ENCODE peak calls at places on chromosome 9, in eight cellular contexts. B, E, I, V, S, Q, G and X are unnamed samples.

GRCh38 chr9:134403682-134404301 is 77.5 kb downstream of the RXRA start:
- DNase-seq in B (peak; percentile 90), E (peak; percentile 87), I (peak; percentile 97), V (no peak), S (no peak), Q (no peak), G (no peak), X (peak; percentile 63)

GRCh38 chr9:136808781-136809158 is 1.0 kb downstream of the RABL6 start:
- DNase-seq in B (peak; percentile 75), E (peak; percentile 35), I (peak; percentile 46), V (no peak), S (no peak), Q (no peak), G (no peak), X (no peak)

GRCh38 chr9:20437466-20437865 is 184.8 kb downstream of the MLLT3 start:
- DNase-seq in B (peak; percentile 73), E (peak; percentile 58), I (peak; percentile 82), V (no peak), S (no peak), Q (no peak), G (no peak), X (no peak)

GRCh38 chr9:95510610-95511231 is 6.0 kb downstream of the PTCH1 start:
- DNase-seq in B (peak; percentile 97), E (peak; percentile 97), I (peak; percentile 95), V (peak; percentile 95), S (peak; percentile 83), Q (peak; percentile 94), G (peak; percentile 91), X (peak; percentile 88)

GRCh38 chr9:249025-249424 is 34.4 kb downstream of the DOCK8 start:
- DNase-seq in B (no peak), E (no peak), I (no peak), V (no peak), S (no peak), Q (no peak), G (no peak), X (no peak)

GRCh38 chr9:138096192-138096845 is 218.7 kb downstream of the CACNA1B start:
- DNase-seq in B (no peak), E (no peak), I (no peak), V (no peak), S (no peak), Q (no peak), G (no peak), X (peak; percentile 5)

GRCh38 chr9:137236238-137236935 is 4.7 kb upstream of the TUBB4B start:
- DNase-seq in B (peak; percentile 89), E (peak; percentile 63), I (peak; percentile 60), V (peak; percentile 84), S (peak; percentile 92), Q (peak; percentile 78), G (peak; percentile 98), X (peak; percentile 93)

GRCh38 chr9:129999123-129999510 is 43.9 kb downstream of the FNBP1 start:
- DNase-seq in B (peak; percentile 46), E (no peak), I (no peak), V (no peak), S (no peak), Q (no peak), G (no peak), X (no peak)

GRCh38 chr9:70220216-70220615 is 38.6 kb upstream of the SMC5 start:
- DNase-seq in B (peak; percentile 44), E (no peak), I (no peak), V (no peak), S (no peak), Q (no peak), G (no peak), X (no peak)

GRCh38 chr9:121156263-121156731 is 45.4 kb downstream of the RAB14 start:
- DNase-seq in B (peak; percentile 79), E (peak; percentile 90), I (peak; percentile 90), V (no peak), S (no peak), Q (no peak), G (no peak), X (no peak)

GRCh38 chr9:107637421-107638420 is 148.2 kb upstream of the KLF4 start:
- DNase-seq in B (peak; percentile 98), E (peak; percentile 98), I (peak; percentile 92), V (peak; percentile 40), S (no peak), Q (peak; percentile 43), G (peak; percentile 57), X (peak; percentile 82)

GRCh38 chr9:136754626-136755284 is 3.3 kb downstream of the LCN8 start:
- DNase-seq in B (no peak), E (no peak), I (no peak), V (no peak), S (no peak), Q (no peak), G (no peak), X (no peak)

GRCh38 chr9:127064335-127064734 is 58.1 kb downstream of the ANGPTL2 start:
- DNase-seq in B (no peak), E (no peak), I (no peak), V (no peak), S (no peak), Q (no peak), G (no peak), X (no peak)

GRCh38 chr9:114177423-114178064 is 22.2 kb downstream of the COL27A1 start:
- DNase-seq in B (peak; percentile 80), E (peak; percentile 76), I (peak; percentile 75), V (no peak), S (no peak), Q (no peak), G (no peak), X (no peak)

DNA sequence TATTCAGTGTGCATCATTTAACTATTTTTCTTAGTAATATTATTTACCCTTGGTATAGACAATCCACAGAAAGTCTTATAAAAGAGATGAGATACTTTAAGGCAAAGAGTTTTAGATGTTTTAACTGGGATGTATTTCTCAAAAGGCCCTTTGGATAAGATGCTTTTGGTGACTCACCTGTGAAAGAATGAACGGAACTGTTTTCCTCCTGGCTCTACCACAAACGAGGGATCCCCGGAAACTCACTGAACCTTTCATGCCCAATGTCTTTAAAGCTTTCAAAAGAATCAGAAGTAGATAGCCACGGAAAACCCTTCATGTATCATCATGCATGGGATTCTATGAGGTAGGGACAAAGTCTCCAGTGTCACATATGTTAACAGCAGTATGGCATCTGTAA is 1.6 kb downstream of the ZNF782 start:
- DNase-seq in B (no peak), E (peak; percentile 10), I (peak; percentile 41), V (no peak), S (no peak), Q (no peak), G (no peak), X (no peak)
- H3K9ac ChIP-seq in B (no peak overlapping the region), E (no peak overlapping the region), I (no peak overlapping the region), V (no peak overlapping the region), S (peak overlapping the region; percentile 90), Q (no peak overlapping the region), G (no peak overlapping the region), X (no peak overlapping the region)

DNA sequence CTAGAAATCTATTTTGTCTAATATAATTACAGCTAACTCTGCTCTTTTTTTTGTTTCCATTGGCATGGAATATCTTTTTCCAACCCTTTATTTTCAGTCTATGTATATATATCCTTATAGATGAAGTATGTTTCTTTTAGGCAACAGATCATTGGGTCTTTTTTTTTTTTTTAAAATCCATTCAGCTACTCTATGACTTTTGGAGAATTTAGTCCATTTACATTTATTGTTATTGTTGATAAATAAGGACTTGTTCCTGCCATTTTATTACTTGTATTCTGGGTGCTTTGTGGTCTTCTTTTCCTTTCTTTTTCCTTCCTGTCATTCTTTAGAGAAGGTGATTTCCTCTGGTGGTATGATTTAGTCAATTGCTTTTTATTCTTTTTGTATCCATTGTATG is 296.8 kb downstream of the SMARCA2 start:
- DNase-seq in B (no peak), E (no peak), I (no peak), V (no peak), S (no peak), Q (no peak), G (no peak), X (no peak)
- H3K9me3 ChIP-seq in B (peaks cover 10% of the 10 kb centered on the region), E (peaks cover 8% of the 10 kb centered on the region), I (no peaks in the 10 kb centered on the region), V (peaks cover 13% of the 10 kb centered on the region), S (no peaks in the 10 kb centered on the region), Q (peaks cover 59% of the 10 kb centered on the region), G (peaks cover 26% of the 10 kb centered on the region), X (no peaks in the 10 kb centered on the region)

DNA sequence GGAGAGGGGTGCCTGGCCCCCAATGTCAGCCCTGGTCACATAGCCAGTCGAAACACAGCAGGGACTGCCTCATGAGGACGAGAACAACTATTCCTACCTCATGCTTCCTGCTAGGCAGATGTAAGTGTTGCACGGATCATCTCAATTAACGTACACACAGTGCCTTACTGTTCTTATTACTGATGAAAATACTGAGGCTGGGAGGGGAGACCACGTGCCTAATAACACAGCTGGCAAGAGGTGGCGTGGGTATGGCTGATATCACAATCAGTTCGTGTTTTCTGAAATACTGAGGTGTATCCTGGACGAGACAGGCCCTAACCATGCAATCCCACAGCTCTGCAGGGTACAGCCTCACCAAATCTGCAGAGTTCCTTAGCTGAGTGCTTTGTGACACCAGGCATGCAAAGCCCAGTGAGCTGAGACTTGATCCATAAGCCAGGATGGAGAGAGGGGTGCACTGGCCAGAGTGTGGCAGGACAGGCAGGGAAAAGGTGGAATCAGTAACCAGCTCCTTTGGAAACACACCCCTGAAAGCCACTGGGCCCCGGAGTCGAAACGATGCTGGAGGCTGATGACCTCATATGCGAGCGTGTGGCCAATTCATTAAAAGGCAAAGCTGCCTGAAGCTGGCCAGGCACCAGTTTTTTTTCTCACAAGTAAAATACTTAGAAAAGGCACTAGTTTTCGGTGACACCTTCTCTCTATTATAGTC is 64.0 kb downstream of the PRRT1B start:
- DNase-seq in B (peak; percentile 92), E (peak; percentile 74), I (peak; percentile 83), V (no peak), S (no peak), Q (peak; percentile 18), G (no peak), X (no peak)
- H3K9ac ChIP-seq in B (peak overlapping the region; percentile 60), E (peak overlapping the region; percentile 22), I (peak overlapping the region; percentile 52), V (no peak overlapping the region), S (peak overlapping the region; percentile 10), Q (peak overlapping the region; percentile 52), G (peak overlapping the region; percentile 24), X (no peak overlapping the region)

DNA sequence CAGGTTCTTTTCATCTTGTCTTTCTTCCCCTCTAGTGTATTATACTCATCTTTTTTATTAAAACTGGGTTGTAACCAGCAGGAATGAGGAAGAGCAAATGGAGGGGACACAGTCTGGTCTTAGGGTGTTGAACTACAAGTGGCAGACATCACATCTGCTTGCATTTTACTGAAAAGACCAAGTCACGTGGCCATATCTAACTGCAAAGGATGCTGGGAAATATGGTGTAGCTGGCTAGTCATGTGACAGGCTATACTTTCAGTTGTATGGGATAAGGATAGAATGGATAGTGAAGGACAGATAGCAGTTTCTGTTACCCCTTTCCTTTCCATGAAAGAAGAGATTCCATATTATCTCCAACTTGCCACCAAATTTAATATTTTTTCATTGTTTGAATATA is 13.0 kb upstream of the FGD3 start:
- DNase-seq in B (no peak), E (no peak), I (no peak), V (no peak), S (peak; percentile 52), Q (no peak), G (no peak), X (no peak)
- H3K9me3 ChIP-seq in B (no peaks in the 10 kb centered on the region), E (no peaks in the 10 kb centered on the region), I (no peaks in the 10 kb centered on the region), V (no peaks in the 10 kb centered on the region), S (peaks cover 2% of the 10 kb centered on the region), Q (no peaks in the 10 kb centered on the region), G (no peaks in the 10 kb centered on the region), X (no peaks in the 10 kb centered on the region)

GRCh38 chr9:69165581-69165980 is 8.5 kb upstream of the TJP2 start:
- DNase-seq in B (no peak), E (no peak), I (no peak), V (no peak), S (no peak), Q (no peak), G (no peak), X (no peak)
- H3K9ac ChIP-seq in B (no peak overlapping the region), E (no peak overlapping the region), I (no peak overlapping the region), V (no peak overlapping the region), S (no peak overlapping the region), Q (no peak overlapping the region), G (no peak overlapping the region), X (no peak overlapping the region)